ENCODE peak calls at places on chromosome 10, in nine cellular contexts. I is DMS79 treated with DMSO at 0.1 percent for 48 hours; H is GM12864; E is EH; F is activated CD8-positive, alpha-beta T cell treated with anti-CD3 and anti-CD28 coated beads for 36 hours; D is natural killer cell; P is T-helper 17 cell; U is activated effector memory CD4-positive, alpha-beta T cell treated with Interleukin-2 at 50 U/mL for 16 hours; X is non-pigmented ciliary epithelial cell. L is an unnamed sample.

GRCh38 chr10:27240891-27241639 is 468 bp upstream of the ACBD5 start:
- DNase-seq in I (peak), H (no peak), E (peak), F (peak), D (peak), P (no peak), U (no peak), X (no peak), L (peak)

GRCh38 chr10:28663576-28664368 is 13.5 kb upstream of the BAMBI start:
- DNase-seq in I (peak), H (peak), E (peak), F (peak), D (peak), P (peak), U (peak), X (peak), L (peak)

GRCh38 chr10:89392974-89393373 is 551 bp downstream of the IFIT1 start:
- DNase-seq in I (no peak), H (peak), E (peak), F (no peak), D (no peak), P (no peak), U (no peak), X (peak), L (no peak)

GRCh38 chr10:21675157-21675796 is 141.2 kb downstream of the MLLT10 start:
- DNase-seq in I (no peak), H (no peak), E (peak), F (peak), D (no peak), P (no peak), U (no peak), X (no peak), L (peak)

GRCh38 chr10:68900427-68901105 is 549 bp upstream of the DDX50 start:
- DNase-seq in I (no peak), H (no peak), E (peak), F (peak), D (no peak), P (no peak), U (no peak), X (peak), L (no peak)

GRCh38 chr10:53236941-53237340 is 464.4 kb upstream of the MBL2 start:
- DNase-seq in I (no peak), H (no peak), E (no peak), F (no peak), D (no peak), P (no peak), U (no peak), X (no peak), L (peak)

GRCh38 chr10:13291821-13292773 is 7.8 kb downstream of the PHYH start:
- DNase-seq in I (no peak), H (no peak), E (no peak), F (no peak), D (no peak), P (no peak), U (no peak), X (no peak), L (no peak)

GRCh38 chr10:930415-931325 is 835 bp downstream of the LARP4B start:
- DNase-seq in I (peak), H (no peak), E (peak), F (peak), D (peak), P (peak), U (peak), X (no peak), L (peak)

GRCh38 chr10:131829156-131829930 is 71.5 kb upstream of the PPP2R2D start:
- DNase-seq in I (no peak), H (no peak), E (no peak), F (no peak), D (no peak), P (no peak), U (no peak), X (no peak), L (no peak)

GRCh38 chr10:68105820-68106219 is 3.5 kb upstream of the MYPN start:
- DNase-seq in I (no peak), H (no peak), E (peak), F (no peak), D (no peak), P (no peak), U (no peak), X (no peak), L (peak)

GRCh38 chr10:103847909-103848468 is 7.4 kb downstream of the SH3PXD2A start:
- DNase-seq in I (no peak), H (no peak), E (no peak), F (peak), D (no peak), P (no peak), U (no peak), X (no peak), L (no peak)

GRCh38 chr10:124824507-124824906 is 22.9 kb downstream of the ABRAXAS2 start:
- DNase-seq in I (no peak), H (no peak), E (no peak), F (no peak), D (no peak), P (no peak), U (no peak), X (no peak), L (no peak)

GRCh38 chr10:96832721-96833219 is 672 bp downstream of the LCOR start:
- DNase-seq in I (peak), H (peak), E (peak), F (peak), D (peak), P (peak), U (peak), X (no peak), L (peak)

GRCh38 chr10:104380336-104380735 is 26.7 kb downstream of the CFAP58 start:
- DNase-seq in I (no peak), H (no peak), E (no peak), F (no peak), D (no peak), P (no peak), U (no peak), X (no peak), L (no peak)

L was measured in PC-3.